ENCODE peak calls at places on chromosome 7, in eight cellular contexts. One of them, this sample, is unnamed.

GRCh38 chr7:25098096-25099046 is 26.7 kb downstream of the CYCS start:
- DNase-seq in brain microvascular endothelial cell: peak; percentile 52
- DNase-seq in esophagus squamous epithelium: no peak
- DNase-seq in HCEC 1CT: peak; percentile 77
- DNase-seq in left colon: no peak
- DNase-seq in anterior cingulate cortex: peak; percentile 5
- DNase-seq in iris pigment epithelial cell: peak; percentile 71
- DNase-seq in endothelial cell: peak; percentile 52
- DNase-seq in this sample: peak; percentile 46

GRCh38 chr7:133344275-133344674 is 91.4 kb downstream of the EXOC4 start:
- DNase-seq in brain microvascular endothelial cell: peak; percentile 9
- DNase-seq in esophagus squamous epithelium: no peak
- DNase-seq in HCEC 1CT: peak; percentile 17
- DNase-seq in left colon: no peak
- DNase-seq in anterior cingulate cortex: no peak
- DNase-seq in iris pigment epithelial cell: peak; percentile 22
- DNase-seq in endothelial cell: no peak
- DNase-seq in this sample: no peak

GRCh38 chr7:34452363-34452762 is 205.7 kb upstream of the NPSR1 start:
- DNase-seq in brain microvascular endothelial cell: no peak
- DNase-seq in esophagus squamous epithelium: no peak
- DNase-seq in HCEC 1CT: no peak
- DNase-seq in left colon: no peak
- DNase-seq in anterior cingulate cortex: no peak
- DNase-seq in iris pigment epithelial cell: no peak
- DNase-seq in endothelial cell: no peak
- DNase-seq in this sample: no peak

GRCh38 chr7:91325731-91326130 is 61.5 kb downstream of the FZD1 start:
- DNase-seq in brain microvascular endothelial cell: no peak
- DNase-seq in esophagus squamous epithelium: no peak
- DNase-seq in HCEC 1CT: no peak
- DNase-seq in left colon: no peak
- DNase-seq in anterior cingulate cortex: no peak
- DNase-seq in iris pigment epithelial cell: no peak
- DNase-seq in endothelial cell: no peak
- DNase-seq in this sample: no peak

GRCh38 chr7:109318146-109318545 is 748.5 kb downstream of the DNAJB9 start:
- DNase-seq in brain microvascular endothelial cell: no peak
- DNase-seq in esophagus squamous epithelium: no peak
- DNase-seq in HCEC 1CT: no peak
- DNase-seq in left colon: no peak
- DNase-seq in anterior cingulate cortex: no peak
- DNase-seq in iris pigment epithelial cell: no peak
- DNase-seq in endothelial cell: no peak
- DNase-seq in this sample: no peak

GRCh38 chr7:35286422-35286821 is 32.5 kb upstream of the TBX20 start:
- DNase-seq in brain microvascular endothelial cell: peak; percentile 15
- DNase-seq in esophagus squamous epithelium: no peak
- DNase-seq in HCEC 1CT: peak; percentile 57
- DNase-seq in left colon: no peak
- DNase-seq in anterior cingulate cortex: no peak
- DNase-seq in iris pigment epithelial cell: peak; percentile 38
- DNase-seq in endothelial cell: no peak
- DNase-seq in this sample: no peak

GRCh38 chr7:69919712-69920111 is 321.4 kb downstream of the AUTS2 start:
- DNase-seq in brain microvascular endothelial cell: no peak
- DNase-seq in esophagus squamous epithelium: no peak
- DNase-seq in HCEC 1CT: no peak
- DNase-seq in left colon: no peak
- DNase-seq in anterior cingulate cortex: no peak
- DNase-seq in iris pigment epithelial cell: no peak
- DNase-seq in endothelial cell: no peak
- DNase-seq in this sample: no peak

GRCh38 chr7:104980440-104980839 is 33.6 kb upstream of the KMT2E start:
- DNase-seq in brain microvascular endothelial cell: peak; percentile 62
- DNase-seq in esophagus squamous epithelium: no peak
- DNase-seq in HCEC 1CT: peak; percentile 53
- DNase-seq in left colon: no peak
- DNase-seq in anterior cingulate cortex: no peak
- DNase-seq in iris pigment epithelial cell: no peak
- DNase-seq in endothelial cell: no peak
- DNase-seq in this sample: no peak

GRCh38 chr7:101717986-101718746 is 89.1 kb upstream of the MYL10 start:
- DNase-seq in brain microvascular endothelial cell: peak; percentile 46
- DNase-seq in esophagus squamous epithelium: no peak
- DNase-seq in HCEC 1CT: no peak
- DNase-seq in left colon: no peak
- DNase-seq in anterior cingulate cortex: no peak
- DNase-seq in iris pigment epithelial cell: peak; percentile 53
- DNase-seq in endothelial cell: no peak
- DNase-seq in this sample: no peak

GRCh38 chr7:155009570-155010157 is 6.7 kb upstream of the PAXIP1 start:
- DNase-seq in brain microvascular endothelial cell: no peak
- DNase-seq in esophagus squamous epithelium: no peak
- DNase-seq in HCEC 1CT: peak; percentile 4
- DNase-seq in left colon: no peak
- DNase-seq in anterior cingulate cortex: no peak
- DNase-seq in iris pigment epithelial cell: peak; percentile 12
- DNase-seq in endothelial cell: no peak
- DNase-seq in this sample: no peak

GRCh38 chr7:90551036-90551435 is 45.1 kb upstream of the CDK14 start:
- DNase-seq in brain microvascular endothelial cell: no peak
- DNase-seq in esophagus squamous epithelium: no peak
- DNase-seq in HCEC 1CT: no peak
- DNase-seq in left colon: no peak
- DNase-seq in anterior cingulate cortex: no peak
- DNase-seq in iris pigment epithelial cell: peak; percentile 21
- DNase-seq in endothelial cell: no peak
- DNase-seq in this sample: no peak

GRCh38 chr7:155291045-155291530 is 6.6 kb upstream of the INSIG1 start:
- DNase-seq in brain microvascular endothelial cell: peak; percentile 69
- DNase-seq in esophagus squamous epithelium: no peak
- DNase-seq in HCEC 1CT: peak; percentile 81
- DNase-seq in left colon: peak; percentile 64
- DNase-seq in anterior cingulate cortex: no peak
- DNase-seq in iris pigment epithelial cell: peak; percentile 57
- DNase-seq in endothelial cell: no peak
- DNase-seq in this sample: no peak

GRCh38 chr7:99408347-99409191 is at the start of the genes BUD31 and PDAP1:
- DNase-seq in brain microvascular endothelial cell: peak; percentile 90
- DNase-seq in esophagus squamous epithelium: peak; percentile 67
- DNase-seq in HCEC 1CT: peak; percentile 93
- DNase-seq in left colon: peak; percentile 93
- DNase-seq in anterior cingulate cortex: peak; percentile 83
- DNase-seq in iris pigment epithelial cell: peak; percentile 95
- DNase-seq in endothelial cell: peak; percentile 86
- DNase-seq in this sample: peak; percentile 94

GRCh38 chr7:54015251-54015650 is 526.9 kb upstream of the VSTM2A start:
- DNase-seq in brain microvascular endothelial cell: no peak
- DNase-seq in esophagus squamous epithelium: no peak
- DNase-seq in HCEC 1CT: no peak
- DNase-seq in left colon: no peak
- DNase-seq in anterior cingulate cortex: no peak
- DNase-seq in iris pigment epithelial cell: no peak
- DNase-seq in endothelial cell: no peak
- DNase-seq in this sample: no peak

GRCh38 chr7:121219031-121219430 is 109.8 kb upstream of the WNT16 start:
- DNase-seq in brain microvascular endothelial cell: no peak
- DNase-seq in esophagus squamous epithelium: no peak
- DNase-seq in HCEC 1CT: no peak
- DNase-seq in left colon: no peak
- DNase-seq in anterior cingulate cortex: no peak
- DNase-seq in iris pigment epithelial cell: peak; percentile 20
- DNase-seq in endothelial cell: no peak
- DNase-seq in this sample: no peak

GRCh38 chr7:130500463-130500862 is 8.6 kb downstream of the MEST start:
- DNase-seq in brain microvascular endothelial cell: no peak
- DNase-seq in esophagus squamous epithelium: no peak
- DNase-seq in HCEC 1CT: no peak
- DNase-seq in left colon: no peak
- DNase-seq in anterior cingulate cortex: no peak
- DNase-seq in iris pigment epithelial cell: no peak
- DNase-seq in endothelial cell: no peak
- DNase-seq in this sample: no peak

GRCh38 chr7:28296571-28297483 is 115.5 kb upstream of the CREB5 start:
- DNase-seq in brain microvascular endothelial cell: no peak
- DNase-seq in esophagus squamous epithelium: no peak
- DNase-seq in HCEC 1CT: peak; percentile 59
- DNase-seq in left colon: no peak
- DNase-seq in anterior cingulate cortex: no peak
- DNase-seq in iris pigment epithelial cell: peak; percentile 51
- DNase-seq in endothelial cell: peak; percentile 67
- DNase-seq in this sample: peak; percentile 7